ENCODE peak calls at places on chromosomes 13 and 19, in four cellular contexts. One of them, this sample, is unnamed.

GRCh38 chr19:51565583-51565982 is 5.5 kb upstream of the ZNF175 start:
- DNase-seq in upper lobe of right lung: no peak
- DNase-seq in uterus: no peak
- DNase-seq in mucosa of descending colon: no peak
- DNase-seq in this sample: no peak

GRCh38 chr13:31773538-31773937 is 34.2 kb downstream of the RXFP2 start:
- DNase-seq in mucosa of descending colon: no peak
- DNase-seq in uterus: no peak
- DNase-seq in upper lobe of right lung: no peak
- DNase-seq in this sample: no peak

GRCh38 chr19:29795882-29796523 is 15.8 kb upstream of the CCNE1 start:
- DNase-seq in upper lobe of right lung: no peak
- DNase-seq in mucosa of descending colon: no peak
- DNase-seq in uterus: no peak
- DNase-seq in this sample: no peak

GRCh38 chr19:50475101-50475568 is 1.2 kb upstream of the EMC10 start:
- DNase-seq in upper lobe of right lung: peak; percentile 62
- DNase-seq in uterus: no peak
- DNase-seq in mucosa of descending colon: no peak
- DNase-seq in this sample: no peak

GRCh38 chr19:19528721-19529490 is at the start of gene YJEFN3:
- DNase-seq in uterus: no peak
- DNase-seq in upper lobe of right lung: no peak
- DNase-seq in mucosa of descending colon: no peak
- DNase-seq in this sample: no peak

GRCh38 chr13:75180805-75181455 is 301.0 kb downstream of the TBC1D4 start:
- DNase-seq in uterus: no peak
- DNase-seq in mucosa of descending colon: no peak
- DNase-seq in upper lobe of right lung: no peak
- DNase-seq in this sample: no peak

GRCh38 chr19:11479090-11479469 is 1.8 kb downstream of the ELAVL3 start:
- DNase-seq in upper lobe of right lung: no peak
- DNase-seq in uterus: no peak
- DNase-seq in mucosa of descending colon: no peak
- DNase-seq in this sample: no peak

GRCh38 chr19:6249296-6249695 is 30.5 kb downstream of the MLLT1 start:
- DNase-seq in uterus: no peak
- DNase-seq in mucosa of descending colon: no peak
- DNase-seq in upper lobe of right lung: no peak
- DNase-seq in this sample: no peak

GRCh38 chr19:41746593-41747227 is 8.6 kb upstream of the CEACAM6 start:
- DNase-seq in upper lobe of right lung: no peak
- DNase-seq in uterus: no peak
- DNase-seq in mucosa of descending colon: peak; percentile 79
- DNase-seq in this sample: no peak

GRCh38 chr19:39052846-39053245 is 20.5 kb upstream of the FBXO27 start:
- DNase-seq in uterus: no peak
- DNase-seq in mucosa of descending colon: no peak
- DNase-seq in upper lobe of right lung: no peak
- DNase-seq in this sample: no peak

GRCh38 chr13:54018485-54018884 is 989.9 kb downstream of the OLFM4 start:
- DNase-seq in mucosa of descending colon: no peak
- DNase-seq in uterus: no peak
- DNase-seq in upper lobe of right lung: no peak
- DNase-seq in this sample: no peak

GRCh38 chr13:96650301-96650886 is 343.9 kb downstream of the OXGR1 start:
- DNase-seq in upper lobe of right lung: no peak
- DNase-seq in mucosa of descending colon: no peak
- DNase-seq in uterus: no peak
- DNase-seq in this sample: no peak

GRCh38 chr13:20053016-20053415 is 94.5 kb downstream of the ZMYM2 start:
- DNase-seq in uterus: no peak
- DNase-seq in mucosa of descending colon: no peak
- DNase-seq in upper lobe of right lung: no peak
- DNase-seq in this sample: no peak

GRCh38 chr19:17525141-17525540 is 13.7 kb downstream of the PGLS start:
- DNase-seq in uterus: no peak
- DNase-seq in upper lobe of right lung: no peak
- DNase-seq in mucosa of descending colon: no peak
- DNase-seq in this sample: no peak

GRCh38 chr13:20424959-20425358 is 100.7 kb downstream of the CRYL1 start:
- DNase-seq in uterus: no peak
- DNase-seq in mucosa of descending colon: no peak
- DNase-seq in upper lobe of right lung: no peak
- DNase-seq in this sample: no peak

GRCh38 chr13:103140001-103140671 is 73.9 kb upstream of the SLC10A2 start:
- DNase-seq in uterus: no peak
- DNase-seq in upper lobe of right lung: no peak
- DNase-seq in mucosa of descending colon: peak; percentile 37
- DNase-seq in this sample: no peak

GRCh38 chr19:56223481-56223880 is 21.4 kb downstream of the ZSCAN5C start:
- DNase-seq in uterus: no peak
- DNase-seq in mucosa of descending colon: no peak
- DNase-seq in upper lobe of right lung: no peak
- DNase-seq in this sample: no peak
- TF ChIP-seq CTCF in uterus: no peak
- TF ChIP-seq CTCF in mucosa of descending colon: no peak
- TF ChIP-seq CTCF in upper lobe of right lung: no peak
- TF ChIP-seq CTCF in this sample: no peak

GRCh38 chr13:94119360-94119936 is 360.0 kb downstream of the DCT start:
- DNase-seq in mucosa of descending colon: peak; percentile 76
- DNase-seq in upper lobe of right lung: peak; percentile 66
- DNase-seq in uterus: no peak
- DNase-seq in this sample: peak; percentile 32
- TF ChIP-seq CTCF in mucosa of descending colon: no peak
- TF ChIP-seq CTCF in upper lobe of right lung: peak; percentile 7
- TF ChIP-seq CTCF in uterus: no peak
- TF ChIP-seq CTCF in this sample: peak; percentile 57

GRCh38 chr13:77112961-77113360 is 86.0 kb upstream of the FBXL3 start:
- DNase-seq in upper lobe of right lung: no peak
- DNase-seq in uterus: no peak
- DNase-seq in mucosa of descending colon: no peak
- DNase-seq in this sample: no peak
- TF ChIP-seq CTCF in upper lobe of right lung: no peak
- TF ChIP-seq CTCF in uterus: no peak
- TF ChIP-seq CTCF in mucosa of descending colon: no peak
- TF ChIP-seq CTCF in this sample: no peak

GRCh38 chr19:15120135-15121026 is 13.2 kb downstream of the SYDE1 start:
- DNase-seq in mucosa of descending colon: no peak
- DNase-seq in uterus: no peak
- DNase-seq in upper lobe of right lung: no peak
- DNase-seq in this sample: no peak
- TF ChIP-seq CTCF in mucosa of descending colon: no peak
- TF ChIP-seq CTCF in uterus: no peak
- TF ChIP-seq CTCF in upper lobe of right lung: no peak
- TF ChIP-seq CTCF in this sample: no peak

DNA sequence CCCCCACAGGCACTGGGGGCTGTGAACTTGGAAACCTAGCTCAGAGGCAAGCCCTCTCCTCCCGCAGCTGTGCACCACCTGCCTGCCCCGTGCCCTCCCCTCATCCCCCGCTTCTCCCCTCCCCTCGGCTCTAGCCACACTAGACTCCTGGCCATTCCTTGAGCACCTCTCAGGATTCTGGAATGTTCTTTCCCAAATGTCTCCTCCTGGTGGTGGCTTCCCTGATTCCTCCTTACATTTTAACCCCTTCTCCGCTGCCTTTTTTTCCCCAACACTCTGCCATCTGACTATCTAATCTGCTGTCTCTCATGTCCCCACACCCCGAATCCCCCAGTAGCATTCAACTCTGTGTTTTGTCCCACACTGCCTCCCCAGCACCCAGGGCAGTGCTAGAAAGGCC is 6.7 kb downstream of the NANOS3 start:
- DNase-seq in uterus: no peak
- DNase-seq in upper lobe of right lung: no peak
- DNase-seq in mucosa of descending colon: no peak
- DNase-seq in this sample: no peak
- TF ChIP-seq CTCF in uterus: no peak
- TF ChIP-seq CTCF in upper lobe of right lung: no peak
- TF ChIP-seq CTCF in mucosa of descending colon: no peak
- TF ChIP-seq CTCF in this sample: no peak

This sample was measured in progenitor cell of endocrine pancreas.